ENCODE peak calls at places on chromosomes 7 and 10, in eight cellular contexts. One of them, this sample, is unnamed.

GRCh38 chr7:151271699-151272355 is 23.3 kb upstream of the SMARCD3 start:
- DNase-seq in RWPE1: no peak
- DNase-seq in BJ: peak
- DNase-seq in ovary: no peak
- DNase-seq in memory B cell: no peak
- DNase-seq in NCI-H1105 treated with DMSO at 0.1 percent for 48 hours: no peak
- DNase-seq in fibroblast of the conjunctiva: no peak
- DNase-seq in fibroblast of the aortic adventitia: peak
- DNase-seq in this sample: no peak

GRCh38 chr10:4825868-4826787 is at the start of gene AKR1E2:
- DNase-seq in RWPE1: peak
- DNase-seq in BJ: peak
- DNase-seq in ovary: peak
- DNase-seq in memory B cell: no peak
- DNase-seq in NCI-H1105 treated with DMSO at 0.1 percent for 48 hours: no peak
- DNase-seq in fibroblast of the conjunctiva: peak
- DNase-seq in fibroblast of the aortic adventitia: peak
- DNase-seq in this sample: peak

GRCh38 chr10:77416327-77417135 is 221.1 kb downstream of the KCNMA1 start:
- DNase-seq in RWPE1: peak
- DNase-seq in BJ: peak
- DNase-seq in ovary: no peak
- DNase-seq in memory B cell: no peak
- DNase-seq in NCI-H1105 treated with DMSO at 0.1 percent for 48 hours: no peak
- DNase-seq in fibroblast of the conjunctiva: peak
- DNase-seq in fibroblast of the aortic adventitia: peak
- DNase-seq in this sample: no peak

GRCh38 chr7:17234398-17235021 is 63.9 kb upstream of the AHR start:
- DNase-seq in RWPE1: peak
- DNase-seq in BJ: peak
- DNase-seq in ovary: no peak
- DNase-seq in memory B cell: peak
- DNase-seq in NCI-H1105 treated with DMSO at 0.1 percent for 48 hours: no peak
- DNase-seq in fibroblast of the conjunctiva: peak
- DNase-seq in fibroblast of the aortic adventitia: peak
- DNase-seq in this sample: no peak

GRCh38 chr7:155221547-155221946 is 76.1 kb upstream of the INSIG1 start:
- DNase-seq in RWPE1: no peak
- DNase-seq in BJ: no peak
- DNase-seq in ovary: no peak
- DNase-seq in memory B cell: no peak
- DNase-seq in NCI-H1105 treated with DMSO at 0.1 percent for 48 hours: no peak
- DNase-seq in fibroblast of the conjunctiva: no peak
- DNase-seq in fibroblast of the aortic adventitia: no peak
- DNase-seq in this sample: no peak

GRCh38 chr7:110839866-110840265 is 251.1 kb upstream of the LRRN3 start:
- DNase-seq in RWPE1: no peak
- DNase-seq in BJ: no peak
- DNase-seq in ovary: peak
- DNase-seq in memory B cell: no peak
- DNase-seq in NCI-H1105 treated with DMSO at 0.1 percent for 48 hours: peak
- DNase-seq in fibroblast of the conjunctiva: peak
- DNase-seq in fibroblast of the aortic adventitia: peak
- DNase-seq in this sample: no peak

GRCh38 chr10:29681700-29682444 is 47.1 kb upstream of the SVIL start:
- DNase-seq in RWPE1: no peak
- DNase-seq in BJ: no peak
- DNase-seq in ovary: no peak
- DNase-seq in memory B cell: no peak
- DNase-seq in NCI-H1105 treated with DMSO at 0.1 percent for 48 hours: no peak
- DNase-seq in fibroblast of the conjunctiva: no peak
- DNase-seq in fibroblast of the aortic adventitia: no peak
- DNase-seq in this sample: no peak

GRCh38 chr7:150346922-150347321 is 5.5 kb upstream of the RARRES2 start:
- DNase-seq in RWPE1: no peak
- DNase-seq in BJ: no peak
- DNase-seq in ovary: no peak
- DNase-seq in memory B cell: no peak
- DNase-seq in NCI-H1105 treated with DMSO at 0.1 percent for 48 hours: no peak
- DNase-seq in fibroblast of the conjunctiva: no peak
- DNase-seq in fibroblast of the aortic adventitia: no peak
- DNase-seq in this sample: no peak

GRCh38 chr7:111958889-111959288 is 247.3 kb downstream of the DOCK4 start:
- DNase-seq in RWPE1: peak
- DNase-seq in BJ: no peak
- DNase-seq in ovary: peak
- DNase-seq in memory B cell: no peak
- DNase-seq in NCI-H1105 treated with DMSO at 0.1 percent for 48 hours: peak
- DNase-seq in fibroblast of the conjunctiva: no peak
- DNase-seq in fibroblast of the aortic adventitia: no peak
- DNase-seq in this sample: no peak

GRCh38 chr10:129730272-129730992 is 233.6 kb downstream of the EBF3 start:
- DNase-seq in RWPE1: no peak
- DNase-seq in BJ: no peak
- DNase-seq in ovary: no peak
- DNase-seq in memory B cell: no peak
- DNase-seq in NCI-H1105 treated with DMSO at 0.1 percent for 48 hours: no peak
- DNase-seq in fibroblast of the conjunctiva: no peak
- DNase-seq in fibroblast of the aortic adventitia: no peak
- DNase-seq in this sample: no peak

GRCh38 chr7:68613405-68613804 is 984.9 kb upstream of the AUTS2 start:
- DNase-seq in RWPE1: no peak
- DNase-seq in BJ: no peak
- DNase-seq in ovary: no peak
- DNase-seq in memory B cell: no peak
- DNase-seq in NCI-H1105 treated with DMSO at 0.1 percent for 48 hours: peak
- DNase-seq in fibroblast of the conjunctiva: no peak
- DNase-seq in fibroblast of the aortic adventitia: no peak
- DNase-seq in this sample: no peak

GRCh38 chr10:100338434-100339036 is 8.5 kb upstream of the SCD start:
- DNase-seq in RWPE1: peak
- DNase-seq in BJ: no peak
- DNase-seq in ovary: peak
- DNase-seq in memory B cell: peak
- DNase-seq in NCI-H1105 treated with DMSO at 0.1 percent for 48 hours: peak
- DNase-seq in fibroblast of the conjunctiva: no peak
- DNase-seq in fibroblast of the aortic adventitia: peak
- DNase-seq in this sample: peak

GRCh38 chr7:101823596-101823995 is 6.2 kb downstream of the CUX1 start:
- DNase-seq in RWPE1: no peak
- DNase-seq in BJ: no peak
- DNase-seq in ovary: no peak
- DNase-seq in memory B cell: no peak
- DNase-seq in NCI-H1105 treated with DMSO at 0.1 percent for 48 hours: no peak
- DNase-seq in fibroblast of the conjunctiva: no peak
- DNase-seq in fibroblast of the aortic adventitia: peak
- DNase-seq in this sample: no peak

GRCh38 chr7:95470452-95470851 is 15.3 kb upstream of the ASB4 start:
- DNase-seq in RWPE1: peak
- DNase-seq in BJ: no peak
- DNase-seq in ovary: peak
- DNase-seq in memory B cell: no peak
- DNase-seq in NCI-H1105 treated with DMSO at 0.1 percent for 48 hours: peak
- DNase-seq in fibroblast of the conjunctiva: no peak
- DNase-seq in fibroblast of the aortic adventitia: no peak
- DNase-seq in this sample: no peak

GRCh38 chr7:16774986-16775385 is 21.4 kb downstream of the TSPAN13 start:
- DNase-seq in RWPE1: peak
- DNase-seq in BJ: no peak
- DNase-seq in ovary: no peak
- DNase-seq in memory B cell: no peak
- DNase-seq in NCI-H1105 treated with DMSO at 0.1 percent for 48 hours: no peak
- DNase-seq in fibroblast of the conjunctiva: no peak
- DNase-seq in fibroblast of the aortic adventitia: no peak
- DNase-seq in this sample: no peak

GRCh38 chr7:139825666-139826290 is 3.3 kb upstream of the TBXAS1 start:
- DNase-seq in RWPE1: peak
- DNase-seq in BJ: no peak
- DNase-seq in ovary: no peak
- DNase-seq in memory B cell: no peak
- DNase-seq in NCI-H1105 treated with DMSO at 0.1 percent for 48 hours: no peak
- DNase-seq in fibroblast of the conjunctiva: no peak
- DNase-seq in fibroblast of the aortic adventitia: peak
- DNase-seq in this sample: no peak

GRCh38 chr10:9869185-9869584 is 1148.5 kb upstream of the CELF2 start:
- DNase-seq in RWPE1: no peak
- DNase-seq in BJ: no peak
- DNase-seq in ovary: no peak
- DNase-seq in memory B cell: no peak
- DNase-seq in NCI-H1105 treated with DMSO at 0.1 percent for 48 hours: no peak
- DNase-seq in fibroblast of the conjunctiva: no peak
- DNase-seq in fibroblast of the aortic adventitia: no peak
- DNase-seq in this sample: no peak

GRCh38 chr7:43057151-43057550 is 55.3 kb upstream of the HECW1 start:
- DNase-seq in RWPE1: no peak
- DNase-seq in BJ: no peak
- DNase-seq in ovary: no peak
- DNase-seq in memory B cell: no peak
- DNase-seq in NCI-H1105 treated with DMSO at 0.1 percent for 48 hours: no peak
- DNase-seq in fibroblast of the conjunctiva: no peak
- DNase-seq in fibroblast of the aortic adventitia: no peak
- DNase-seq in this sample: no peak

GRCh38 chr7:41652265-41652664 is 50.6 kb downstream of the INHBA start:
- DNase-seq in RWPE1: no peak
- DNase-seq in BJ: peak
- DNase-seq in ovary: no peak
- DNase-seq in memory B cell: no peak
- DNase-seq in NCI-H1105 treated with DMSO at 0.1 percent for 48 hours: no peak
- DNase-seq in fibroblast of the conjunctiva: peak
- DNase-seq in fibroblast of the aortic adventitia: peak
- DNase-seq in this sample: no peak

GRCh38 chr10:66680886-66681285 is 244.9 kb upstream of the LRRTM3 start:
- DNase-seq in RWPE1: no peak
- DNase-seq in BJ: no peak
- DNase-seq in ovary: no peak
- DNase-seq in memory B cell: no peak
- DNase-seq in NCI-H1105 treated with DMSO at 0.1 percent for 48 hours: no peak
- DNase-seq in fibroblast of the conjunctiva: no peak
- DNase-seq in fibroblast of the aortic adventitia: no peak
- DNase-seq in this sample: no peak

GRCh38 chr7:101669307-101669706 is 40.2 kb upstream of the MYL10 start:
- DNase-seq in RWPE1: no peak
- DNase-seq in BJ: no peak
- DNase-seq in ovary: no peak
- DNase-seq in memory B cell: no peak
- DNase-seq in NCI-H1105 treated with DMSO at 0.1 percent for 48 hours: no peak
- DNase-seq in fibroblast of the conjunctiva: no peak
- DNase-seq in fibroblast of the aortic adventitia: no peak
- DNase-seq in this sample: no peak

GRCh38 chr10:86415583-86415982 is 49.0 kb upstream of the GRID1 start:
- DNase-seq in RWPE1: no peak
- DNase-seq in BJ: no peak
- DNase-seq in ovary: no peak
- DNase-seq in memory B cell: no peak
- DNase-seq in NCI-H1105 treated with DMSO at 0.1 percent for 48 hours: no peak
- DNase-seq in fibroblast of the conjunctiva: no peak
- DNase-seq in fibroblast of the aortic adventitia: no peak
- DNase-seq in this sample: no peak

GRCh38 chr7:140165422-140165821 is 11.4 kb downstream of the KDM7A start:
- DNase-seq in RWPE1: peak
- DNase-seq in BJ: peak
- DNase-seq in ovary: no peak
- DNase-seq in memory B cell: no peak
- DNase-seq in NCI-H1105 treated with DMSO at 0.1 percent for 48 hours: no peak
- DNase-seq in fibroblast of the conjunctiva: peak
- DNase-seq in fibroblast of the aortic adventitia: peak
- DNase-seq in this sample: no peak

GRCh38 chr7:39650676-39651075 is 27.3 kb downstream of the RALA start:
- DNase-seq in RWPE1: no peak
- DNase-seq in BJ: no peak
- DNase-seq in ovary: no peak
- DNase-seq in memory B cell: no peak
- DNase-seq in NCI-H1105 treated with DMSO at 0.1 percent for 48 hours: no peak
- DNase-seq in fibroblast of the conjunctiva: peak
- DNase-seq in fibroblast of the aortic adventitia: peak
- DNase-seq in this sample: no peak

GRCh38 chr10:14102056-14102455 is 228.7 kb downstream of the FRMD4A start:
- DNase-seq in RWPE1: no peak
- DNase-seq in BJ: no peak
- DNase-seq in ovary: no peak
- DNase-seq in memory B cell: no peak
- DNase-seq in NCI-H1105 treated with DMSO at 0.1 percent for 48 hours: no peak
- DNase-seq in fibroblast of the conjunctiva: no peak
- DNase-seq in fibroblast of the aortic adventitia: no peak
- DNase-seq in this sample: no peak

GRCh38 chr10:17479015-17479615 is 24.7 kb upstream of the ST8SIA6 start:
- DNase-seq in RWPE1: no peak
- DNase-seq in BJ: peak
- DNase-seq in ovary: no peak
- DNase-seq in memory B cell: no peak
- DNase-seq in NCI-H1105 treated with DMSO at 0.1 percent for 48 hours: no peak
- DNase-seq in fibroblast of the conjunctiva: no peak
- DNase-seq in fibroblast of the aortic adventitia: no peak
- DNase-seq in this sample: no peak

GRCh38 chr10:127196227-127196954 is at the start of gene INSYN2A:
- DNase-seq in RWPE1: peak
- DNase-seq in BJ: no peak
- DNase-seq in ovary: peak
- DNase-seq in memory B cell: no peak
- DNase-seq in NCI-H1105 treated with DMSO at 0.1 percent for 48 hours: no peak
- DNase-seq in fibroblast of the conjunctiva: peak
- DNase-seq in fibroblast of the aortic adventitia: peak
- DNase-seq in this sample: peak

GRCh38 chr7:158259671-158260423 is 327.8 kb downstream of the PTPRN2 start:
- DNase-seq in RWPE1: no peak
- DNase-seq in BJ: no peak
- DNase-seq in ovary: no peak
- DNase-seq in memory B cell: no peak
- DNase-seq in NCI-H1105 treated with DMSO at 0.1 percent for 48 hours: no peak
- DNase-seq in fibroblast of the conjunctiva: no peak
- DNase-seq in fibroblast of the aortic adventitia: no peak
- DNase-seq in this sample: no peak

GRCh38 chr10:7159928-7160327 is 250.9 kb downstream of the SFMBT2 start:
- DNase-seq in RWPE1: no peak
- DNase-seq in BJ: no peak
- DNase-seq in ovary: no peak
- DNase-seq in memory B cell: no peak
- DNase-seq in NCI-H1105 treated with DMSO at 0.1 percent for 48 hours: no peak
- DNase-seq in fibroblast of the conjunctiva: no peak
- DNase-seq in fibroblast of the aortic adventitia: no peak
- DNase-seq in this sample: no peak

GRCh38 chr10:109862738-109863137 is 60.6 kb downstream of the XPNPEP1 start:
- DNase-seq in RWPE1: no peak
- DNase-seq in BJ: no peak
- DNase-seq in ovary: no peak
- DNase-seq in memory B cell: no peak
- DNase-seq in NCI-H1105 treated with DMSO at 0.1 percent for 48 hours: no peak
- DNase-seq in fibroblast of the conjunctiva: no peak
- DNase-seq in fibroblast of the aortic adventitia: no peak
- DNase-seq in this sample: no peak

GRCh38 chr7:133796778-133797177 is 330.4 kb upstream of the LRGUK start:
- DNase-seq in RWPE1: no peak
- DNase-seq in BJ: no peak
- DNase-seq in ovary: no peak
- DNase-seq in memory B cell: no peak
- DNase-seq in NCI-H1105 treated with DMSO at 0.1 percent for 48 hours: peak
- DNase-seq in fibroblast of the conjunctiva: no peak
- DNase-seq in fibroblast of the aortic adventitia: no peak
- DNase-seq in this sample: no peak

GRCh38 chr10:80453715-80454525 is at the start of gene TSPAN14:
- DNase-seq in RWPE1: peak
- DNase-seq in BJ: no peak
- DNase-seq in ovary: peak
- DNase-seq in memory B cell: peak
- DNase-seq in NCI-H1105 treated with DMSO at 0.1 percent for 48 hours: peak
- DNase-seq in fibroblast of the conjunctiva: peak
- DNase-seq in fibroblast of the aortic adventitia: peak
- DNase-seq in this sample: peak

GRCh38 chr10:102421645-102422585 is 1.3 kb downstream of the FBXL15 start:
- DNase-seq in RWPE1: no peak
- DNase-seq in BJ: no peak
- DNase-seq in ovary: peak
- DNase-seq in memory B cell: no peak
- DNase-seq in NCI-H1105 treated with DMSO at 0.1 percent for 48 hours: no peak
- DNase-seq in fibroblast of the conjunctiva: no peak
- DNase-seq in fibroblast of the aortic adventitia: no peak
- DNase-seq in this sample: peak

GRCh38 chr10:124676416-124677062 is 67.6 kb downstream of the FAM53B start:
- DNase-seq in RWPE1: no peak
- DNase-seq in BJ: no peak
- DNase-seq in ovary: no peak
- DNase-seq in memory B cell: no peak
- DNase-seq in NCI-H1105 treated with DMSO at 0.1 percent for 48 hours: no peak
- DNase-seq in fibroblast of the conjunctiva: no peak
- DNase-seq in fibroblast of the aortic adventitia: no peak
- DNase-seq in this sample: peak